ENCODE peak calls at places on chromosome X, in ten cellular contexts. N is psoas muscle, K is suprapubic skin, S is stomach, F is neuronal stem cell, P is HCT116, B is GM23248, C is bronchial epithelial cell, D is MM.1S, A is tibial artery. H is an unnamed sample. For H3K27me3, the result is how much of the 10 kb centered on the place peaks cover.

GRCh38 chrX:46662188-46662587 is 88.6 kb downstream of the CHST7 start:
- DNase-seq in P (no peak), C (no peak), D (no peak), B (no peak), A (no peak), F (no peak), S (no peak), N (no peak), K (no peak), H (no peak)

GRCh38 chrX:111742018-111742417 is 61.0 kb downstream of the ALG13 start:
- DNase-seq in N (no peak), S (no peak), D (no peak), F (no peak), K (no peak), C (no peak), A (no peak), P (no peak), B (no peak), H (no peak)

GRCh38 chrX:154800508-154801207 is 4.6 kb downstream of the MPP1 start:
- DNase-seq in P (no peak), F (no peak), N (no peak), D (no peak), S (no peak), C (no peak), A (no peak), K (no peak), B (no peak), H (no peak)

GRCh38 chrX:20594985-20595384 is 328.3 kb upstream of the RPS6KA3 start:
- DNase-seq in C (peak), P (peak), K (no peak), F (peak), D (no peak), N (no peak), B (peak), S (no peak), A (no peak), H (no peak)

GRCh38 chrX:154596290-154596929 is 11.5 kb downstream of the CTAG1A start:
- DNase-seq in N (no peak), F (peak), D (no peak), A (no peak), K (no peak), C (peak), P (no peak), B (peak), S (no peak), H (no peak)

GRCh38 chrX:150291014-150291413 is 72.1 kb upstream of the MAMLD1 start:
- DNase-seq in P (no peak), D (no peak), K (no peak), A (no peak), B (no peak), S (no peak), F (no peak), C (peak), N (no peak), H (no peak)

GRCh38 chrX:49039598-49040375 is 3.4 kb downstream of the TFE3 start:
- DNase-seq in F (peak), K (peak), C (peak), N (peak), B (peak), S (peak), P (peak), D (peak), A (peak), H (peak)

GRCh38 chrX:107168712-107169111 is 37.5 kb downstream of the NUP62CL start:
- DNase-seq in F (no peak), C (no peak), K (no peak), D (no peak), P (no peak), N (no peak), S (no peak), B (no peak), A (no peak), H (no peak)

GRCh38 chrX:13180807-13181206 is 136.4 kb upstream of the FAM9C start:
- DNase-seq in C (peak), K (no peak), B (peak), S (no peak), F (no peak), N (no peak), P (no peak), D (no peak), A (no peak), H (no peak)

GRCh38 chrX:77788050-77788449 is 2.0 kb upstream of the ATRX start:
- DNase-seq in F (no peak), N (no peak), B (no peak), C (peak), D (no peak), P (peak), K (no peak), S (no peak), A (no peak), H (peak)

GRCh38 chrX:773292-774025 is 142.9 kb downstream of the SHOX start:
- DNase-seq in A (peak), C (no peak), S (peak), D (no peak), K (no peak), F (no peak), B (no peak), P (no peak), N (no peak), H (no peak)

GRCh38 chrX:13270360-13270759 is 49.5 kb downstream of the ATXN3L start:
- DNase-seq in B (no peak), N (no peak), C (peak), P (no peak), K (no peak), F (no peak), S (no peak), D (no peak), A (no peak), H (no peak)

GRCh38 chrX:124346877-124347241 is 496 bp downstream of the SH2D1A start:
- DNase-seq in K (no peak), F (no peak), C (no peak), B (no peak), D (no peak), S (no peak), A (no peak), P (no peak), N (no peak), H (no peak)

GRCh38 chrX:151879856-151880255 is 32.8 kb upstream of the MAGEA4 start:
- DNase-seq in K (no peak), C (no peak), A (no peak), N (no peak), S (no peak), F (no peak), P (no peak), B (no peak), D (no peak), H (no peak)

GRCh38 chrX:134753185-134754008 is 95.1 kb upstream of the PLAC1 start:
- DNase-seq in N (no peak), B (peak), F (no peak), P (no peak), A (no peak), D (no peak), K (no peak), S (no peak), C (peak), H (no peak)

GRCh38 chrX:13014111-13015094 is 30.0 kb downstream of the FAM9C start:
- DNase-seq in N (no peak), A (no peak), P (no peak), D (no peak), C (no peak), S (no peak), F (no peak), K (no peak), B (no peak), H (no peak)

GRCh38 chrX:135257469-135257868 is 5.6 kb downstream of the ETDA start:
- DNase-seq in K (no peak), P (no peak), S (no peak), B (no peak), D (no peak), A (no peak), N (no peak), F (no peak), C (no peak), H (no peak)

GRCh38 chrX:1386338-1387127 is 5.4 kb downstream of the SLC25A6 start:
- DNase-seq in B (no peak), D (no peak), N (no peak), C (no peak), P (no peak), K (no peak), S (peak), F (no peak), A (peak), H (no peak)

GRCh38 chrX:123920065-123920785 is 41.3 kb upstream of the STAG2 start:
- DNase-seq in K (no peak), S (no peak), F (no peak), A (no peak), D (no peak), N (no peak), B (peak), P (no peak), C (peak), H (no peak)

GRCh38 chrX:153420851-153421599 is 9.8 kb downstream of the ZFP92 start:
- DNase-seq in A (no peak), N (no peak), D (no peak), C (no peak), B (no peak), P (no peak), K (no peak), S (no peak), F (no peak), H (no peak)

GRCh38 chrX:153414838-153415552 is 3.7 kb downstream of the ZFP92 start:
- DNase-seq in S (no peak), D (no peak), F (no peak), K (no peak), N (no peak), B (peak), A (no peak), C (no peak), P (no peak), H (no peak)

GRCh38 chrX:153413731-153414130 is 2.5 kb downstream of the ZFP92 start:
- DNase-seq in C (no peak), B (no peak), D (no peak), S (no peak), F (no peak), P (no peak), A (no peak), K (no peak), N (no peak), H (no peak)

GRCh38 chrX:153416781-153417180 is 5.5 kb downstream of the ZFP92 start:
- DNase-seq in C (no peak), A (no peak), D (no peak), P (no peak), N (no peak), F (no peak), S (no peak), K (no peak), B (no peak), H (no peak)

DNA sequence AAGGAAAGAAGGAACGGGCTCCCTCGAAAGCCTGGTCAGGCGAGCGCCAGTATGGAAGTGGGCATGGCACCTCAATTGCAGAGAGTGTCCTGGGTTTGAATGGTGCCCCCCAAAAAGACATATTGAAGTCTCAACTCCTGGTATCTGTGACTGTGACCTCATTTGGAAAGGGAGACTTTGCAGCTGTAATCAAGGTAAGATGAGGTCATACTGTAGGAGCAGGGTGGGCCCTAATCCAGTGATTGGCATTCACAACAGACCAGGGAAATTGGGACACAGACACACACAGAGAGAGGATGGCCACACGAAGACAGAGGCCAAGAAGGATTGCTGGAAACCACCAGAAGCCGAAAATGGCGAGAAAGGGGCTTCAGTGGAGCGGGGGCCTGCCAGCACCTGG is 6.4 kb downstream of the ZFP92 start:
- DNase-seq in F (no peak), N (no peak), C (no peak), B (no peak), K (no peak), D (no peak), S (no peak), A (no peak), P (no peak), H (no peak)
- H3K27me3 ChIP-seq in F (half or more), N (under half), C (under half), B (under half), K (under half), D (under half), S (under half), A (under half), P (under half), H (under half)

GRCh38 chrX:64204701-64205440 is 637 bp downstream of the AMER1 start:
- DNase-seq in P (no peak), B (peak), F (no peak), N (peak), A (peak), K (peak), D (peak), S (peak), C (peak), H (peak)

GRCh38 chrX:64202808-64203320 is 2.6 kb downstream of the AMER1 start:
- DNase-seq in K (no peak), B (peak), N (no peak), C (no peak), P (no peak), D (no peak), F (no peak), S (no peak), A (no peak), H (no peak)

GRCh38 chrX:64205441-64205734 is at the start of gene AMER1:
- DNase-seq in K (no peak), F (no peak), P (no peak), D (no peak), N (no peak), B (peak), S (no peak), C (no peak), A (no peak), H (no peak)

GRCh38 chrX:64205735-64206491 is 405 bp upstream of the AMER1 start:
- DNase-seq in C (peak), F (peak), K (peak), N (peak), D (peak), S (peak), A (peak), P (peak), B (peak), H (peak)

DNA sequence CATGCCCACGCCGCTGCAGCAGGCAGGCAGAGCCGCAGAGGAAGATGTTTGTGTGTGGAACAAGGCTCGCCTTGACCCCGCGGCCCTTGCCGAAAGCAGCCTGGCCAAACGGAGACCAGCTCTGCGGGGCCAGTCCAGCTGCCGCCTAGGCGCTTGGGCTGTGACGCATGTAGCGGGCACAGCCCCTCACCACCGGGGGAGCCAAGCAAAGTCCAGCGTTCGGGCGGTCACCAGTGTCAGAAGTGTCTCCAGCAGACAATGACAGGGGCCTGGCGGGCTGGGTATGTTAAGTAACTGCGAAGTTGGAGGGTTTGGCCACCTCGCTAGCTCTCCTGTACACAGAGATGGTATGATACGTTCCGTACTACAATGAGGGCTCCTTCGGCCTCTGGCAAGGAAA is 1.3 kb downstream of the AMER1 start:
- DNase-seq in F (no peak), S (peak), P (no peak), K (no peak), D (no peak), N (peak), B (peak), C (no peak), A (peak), H (no peak)
- H3K4me3 ChIP-seq in F (peak), S (peak), P (peak), K (peak), D (peak), N (peak), B (peak), C (peak), A (peak), H (no peak)

GRCh38 chrX:137743414-137743813 is 177.5 kb downstream of the ZIC3 start:
- DNase-seq in P (no peak), N (no peak), F (no peak), D (no peak), K (no peak), C (no peak), B (no peak), S (no peak), A (no peak), H (no peak)
- H3K27me3 ChIP-seq in P (under half), N (under half), F (under half), D (under half), K (under half), C (under half), B (under half), S (under half), A (under half), H (under half)

DNA sequence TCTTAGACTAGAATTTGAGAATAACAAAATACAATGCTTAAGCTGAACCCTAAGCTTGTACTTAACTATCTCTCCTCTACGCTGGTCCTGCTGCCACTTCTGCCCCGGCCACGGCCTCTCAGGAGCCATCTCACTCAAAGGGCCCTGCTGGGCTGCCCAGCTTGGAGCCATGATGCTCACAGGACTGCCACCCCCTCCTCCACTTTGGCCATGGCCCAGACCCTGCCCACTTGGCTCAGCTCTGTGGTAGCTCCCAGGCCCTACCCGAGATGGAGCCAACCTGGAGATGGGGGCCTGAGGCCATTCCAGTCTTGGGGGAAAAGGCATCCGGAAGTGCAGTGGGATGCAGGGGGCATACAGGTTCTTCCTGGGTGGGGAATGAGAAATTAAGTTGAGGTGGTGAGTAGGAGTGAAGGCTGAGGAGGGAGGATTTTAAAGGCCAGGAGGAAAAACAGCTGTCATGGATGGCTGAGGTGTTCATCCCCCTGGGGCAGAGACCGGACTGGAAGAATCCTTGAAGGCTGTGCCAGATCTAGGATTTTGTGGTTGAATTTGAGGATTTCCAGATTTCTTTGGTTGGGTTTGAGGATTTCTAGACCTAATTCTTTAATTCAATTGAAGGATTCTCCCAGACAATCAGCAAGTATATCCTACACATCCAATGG is 824 bp downstream of the SASH3 start:
- DNase-seq in F (no peak), B (no peak), N (no peak), K (no peak), A (no peak), D (peak), P (no peak), S (no peak), C (no peak), H (no peak)
- H3K4me3 ChIP-seq in F (no peak), B (no peak), N (peak), K (peak), A (no peak), D (peak), P (no peak), S (peak), C (no peak), H (peak)

DNA sequence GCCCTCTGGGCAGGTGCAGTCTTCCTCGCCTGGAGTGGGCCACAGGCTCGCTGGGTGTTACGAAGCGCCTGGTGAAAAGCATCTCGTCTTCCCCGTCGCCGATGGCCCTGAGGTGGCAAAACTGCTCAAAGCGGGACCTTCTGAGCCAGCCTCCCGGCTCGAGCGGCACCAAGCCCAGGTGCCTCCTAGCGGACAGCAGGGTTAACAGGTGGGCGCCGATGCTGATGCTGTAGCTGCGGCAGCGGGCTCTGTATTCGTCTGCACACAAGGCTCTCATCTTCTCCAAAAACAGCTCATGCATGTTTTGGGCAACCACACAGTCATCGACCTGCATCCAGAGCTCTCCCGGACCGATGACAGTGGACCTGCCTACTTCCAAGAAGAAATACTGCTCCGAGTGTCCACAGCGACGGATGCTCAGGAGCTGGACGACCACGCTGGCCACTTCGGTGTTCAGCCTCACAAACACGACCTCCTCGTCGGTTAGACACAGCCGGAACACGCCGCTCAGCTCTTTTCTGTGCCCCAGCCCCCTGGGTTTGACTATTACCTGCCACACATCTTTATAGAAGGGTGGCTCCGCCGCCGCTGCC is 1.2 kb downstream of the IRS4 start:
- DNase-seq in B (no peak), P (no peak), A (no peak), C (peak), D (no peak), N (no peak), K (no peak), F (no peak), S (no peak), H (no peak)
- H3K27me3 ChIP-seq in B (under half), P (under half), A (under half), C (under half), D (under half), N (under half), K (half or more), F (under half), S (half or more), H (under half)

GRCh38 chrX:68431836-68432235 is 1.5 kb downstream of the OPHN1 start:
- DNase-seq in C (no peak), A (no peak), K (no peak), S (no peak), P (no peak), B (no peak), F (no peak), D (no peak), N (no peak), H (no peak)
- H3K4me3 ChIP-seq in C (no peak), A (no peak), K (peak), S (peak), P (no peak), B (peak), F (no peak), D (no peak), N (peak), H (no peak)

GRCh38 chrX:19513383-19513782 is 1.9 kb downstream of the MAP3K15 start:
- DNase-seq in P (no peak), C (peak), S (no peak), B (no peak), F (no peak), D (no peak), K (no peak), N (no peak), A (no peak), H (no peak)

GRCh38 chrX:19512961-19513360 is 2.3 kb downstream of the MAP3K15 start:
- DNase-seq in C (no peak), B (no peak), D (no peak), N (no peak), P (no peak), A (no peak), F (no peak), S (no peak), K (no peak), H (no peak)

GRCh38 chrX:19514791-19515614 is at the start of gene MAP3K15:
- DNase-seq in K (no peak), S (peak), F (no peak), A (peak), D (peak), P (no peak), C (no peak), B (peak), N (peak), H (no peak)

GRCh38 chrX:19515615-19516105 is 352 bp upstream of the MAP3K15 start:
- DNase-seq in C (no peak), B (no peak), P (no peak), A (no peak), K (no peak), S (no peak), F (no peak), N (no peak), D (no peak), H (no peak)

GRCh38 chrX:19512359-19512758 is 2.9 kb downstream of the MAP3K15 start:
- DNase-seq in K (no peak), F (no peak), A (no peak), D (no peak), N (no peak), S (no peak), B (no peak), P (no peak), C (no peak), H (no peak)
- H3K27me3 ChIP-seq in K (under half), F (under half), A (under half), D (under half), N (under half), S (under half), B (under half), P (under half), C (under half), H (under half)

H was measured in naive thymus-derived CD4-positive, alpha-beta T cell.